ENCODE peak calls at places on chromosomes 3 and 15, in nine cellular contexts. S, V, K, U, F, Y, A, Q and Z are unnamed samples.

GRCh38 chr3:11671648-11672100 is 28.0 kb upstream of the VGLL4 start:
- DNase-seq in S (no peak), V (no peak), K (no peak), U (no peak), F (no peak), Y (no peak), A (peak), Q (peak), Z (no peak)

GRCh38 chr15:41241251-41241964 is 10.3 kb downstream of the CHP1 start:
- DNase-seq in S (peak), V (no peak), K (no peak), U (no peak), F (peak), Y (no peak), A (no peak), Q (no peak), Z (no peak)

GRCh38 chr3:37174532-37175126 is at the start of gene LRRFIP2:
- DNase-seq in S (no peak), V (no peak), K (no peak), U (no peak), F (no peak), Y (peak), A (no peak), Q (peak), Z (no peak)

GRCh38 chr3:54670269-54671000 is 257.4 kb downstream of the LRTM1 start:
- DNase-seq in S (peak), V (no peak), K (no peak), U (no peak), F (no peak), Y (no peak), A (no peak), Q (no peak), Z (no peak)

GRCh38 chr3:33317963-33318708 is 40.9 kb downstream of the FBXL2 start:
- DNase-seq in S (peak), V (no peak), K (no peak), U (no peak), F (peak), Y (no peak), A (no peak), Q (no peak), Z (no peak)

GRCh38 chr3:24046214-24046613 is 101.1 kb downstream of the NR1D2 start:
- DNase-seq in S (no peak), V (no peak), K (no peak), U (no peak), F (no peak), Y (no peak), A (no peak), Q (no peak), Z (no peak)

GRCh38 chr3:192812736-192813383 is 85.5 kb upstream of the FGF12 start:
- DNase-seq in S (peak), V (no peak), K (no peak), U (no peak), F (no peak), Y (peak), A (peak), Q (peak), Z (no peak)

GRCh38 chr3:172332256-172333041 is 115.8 kb downstream of the GHSR start:
- DNase-seq in S (peak), V (peak), K (peak), U (peak), F (peak), Y (peak), A (peak), Q (peak), Z (peak)

GRCh38 chr3:15181964-15182363 is 24.1 kb upstream of the CAPN7 start:
- DNase-seq in S (no peak), V (no peak), K (no peak), U (no peak), F (no peak), Y (no peak), A (no peak), Q (no peak), Z (no peak)

GRCh38 chr3:144771401-144771870 is 799.8 kb downstream of the DIPK2A start:
- DNase-seq in S (no peak), V (no peak), K (no peak), U (no peak), F (no peak), Y (no peak), A (no peak), Q (peak), Z (no peak)

GRCh38 chr3:125140011-125140813 is 72.3 kb downstream of the SLC12A8 start:
- DNase-seq in S (no peak), V (no peak), K (no peak), U (no peak), F (no peak), Y (peak), A (no peak), Q (no peak), Z (no peak)

GRCh38 chr15:65400760-65401606 is 21.8 kb downstream of the IGDCC4 start:
- DNase-seq in S (peak), V (peak), K (no peak), U (peak), F (peak), Y (peak), A (peak), Q (peak), Z (peak)

GRCh38 chr3:71934520-71934919 is 149.6 kb upstream of the PROK2 start:
- DNase-seq in S (no peak), V (no peak), K (no peak), U (no peak), F (no peak), Y (no peak), A (no peak), Q (no peak), Z (no peak)

GRCh38 chr3:169772530-169772950 is 656 bp upstream of the MYNN start:
- DNase-seq in S (peak), V (no peak), K (no peak), U (peak), F (peak), Y (peak), A (peak), Q (peak), Z (peak)

GRCh38 chr3:111618945-111619344 is 23.8 kb upstream of the ZBED2 start:
- DNase-seq in S (no peak), V (no peak), K (no peak), U (no peak), F (no peak), Y (no peak), A (no peak), Q (no peak), Z (no peak)

GRCh38 chr3:140093742-140094141 is 158.8 kb downstream of the CLSTN2 start:
- DNase-seq in S (no peak), V (no peak), K (no peak), U (no peak), F (peak), Y (peak), A (no peak), Q (peak), Z (peak)

GRCh38 chr3:42061711-42062408 is 29.3 kb upstream of the TRAK1 start:
- DNase-seq in S (no peak), V (no peak), K (no peak), U (peak), F (peak), Y (peak), A (no peak), Q (peak), Z (peak)

GRCh38 chr15:73335471-73335870 is 33.3 kb downstream of the HCN4 start:
- DNase-seq in S (no peak), V (no peak), K (no peak), U (no peak), F (no peak), Y (no peak), A (no peak), Q (no peak), Z (no peak)

GRCh38 chr15:36313021-36313420 is 266.4 kb upstream of the CDIN1 start:
- DNase-seq in S (no peak), V (no peak), K (no peak), U (no peak), F (no peak), Y (peak), A (no peak), Q (peak), Z (no peak)

GRCh38 chr15:92451225-92451825 is 57.6 kb downstream of the ST8SIA2 start:
- DNase-seq in S (no peak), V (no peak), K (no peak), U (no peak), F (no peak), Y (no peak), A (no peak), Q (peak), Z (no peak)

GRCh38 chr3:185508330-185508729 is 9.5 kb upstream of the TMEM41A start:
- DNase-seq in S (peak), V (no peak), K (no peak), U (no peak), F (no peak), Y (no peak), A (no peak), Q (no peak), Z (no peak)

GRCh38 chr3:59262076-59262498 is 212.3 kb upstream of the CFAP20DC start:
- DNase-seq in S (no peak), V (no peak), K (no peak), U (no peak), F (no peak), Y (no peak), A (no peak), Q (no peak), Z (no peak)

GRCh38 chr15:35854398-35854797 is 308.4 kb upstream of the DPH6 start:
- DNase-seq in S (peak), V (no peak), K (no peak), U (no peak), F (no peak), Y (no peak), A (no peak), Q (no peak), Z (no peak)

GRCh38 chr15:43215961-43216360 is 4.9 kb downstream of the EPB42 start:
- DNase-seq in S (no peak), V (no peak), K (no peak), U (peak), F (no peak), Y (peak), A (no peak), Q (no peak), Z (no peak)

GRCh38 chr3:172848910-172849309 is 98.4 kb downstream of the ECT2 start:
- DNase-seq in S (no peak), V (no peak), K (no peak), U (no peak), F (no peak), Y (peak), A (no peak), Q (peak), Z (no peak)

GRCh38 chr3:113736548-113737089 is 9.4 kb downstream of the NAA50 start:
- DNase-seq in S (peak), V (no peak), K (no peak), U (no peak), F (peak), Y (peak), A (peak), Q (peak), Z (no peak)

GRCh38 chr3:58214484-58215316 is 3.9 kb upstream of the DNASE1L3 start:
- DNase-seq in S (no peak), V (peak), K (peak), U (no peak), F (no peak), Y (peak), A (peak), Q (peak), Z (no peak)

GRCh38 chr3:30458781-30459180 is 147.6 kb upstream of the TGFBR2 start:
- DNase-seq in S (no peak), V (no peak), K (no peak), U (no peak), F (no peak), Y (no peak), A (no peak), Q (no peak), Z (no peak)

GRCh38 chr3:156551746-156552145 is 3.2 kb downstream of the SSR3 start:
- DNase-seq in S (no peak), V (no peak), K (no peak), U (no peak), F (no peak), Y (peak), A (no peak), Q (peak), Z (no peak)

GRCh38 chr15:41919954-41920538 is 26.2 kb upstream of the SPTBN5 start:
- DNase-seq in S (no peak), V (no peak), K (no peak), U (no peak), F (no peak), Y (no peak), A (no peak), Q (peak), Z (peak)

GRCh38 chr3:138412821-138413531 is 21.4 kb upstream of the ESYT3 start:
- DNase-seq in S (no peak), V (no peak), K (no peak), U (no peak), F (no peak), Y (no peak), A (peak), Q (peak), Z (no peak)

GRCh38 chr3:99720985-99721632 is 82.7 kb downstream of the COL8A1 start:
- DNase-seq in S (no peak), V (no peak), K (no peak), U (no peak), F (no peak), Y (peak), A (no peak), Q (peak), Z (peak)